ENCODE peak calls at places on chromosomes 4 and X, in ten cellular contexts. One of them, this sample, is unnamed.
A peak's percentile ranks its signal among the peaks of the same experiment; 100 is the strongest.

GRCh38 chr4:18234108-18234507 is 212.6 kb upstream of the LCORL start:
- DNase-seq in AG09309: no peak
- DNase-seq in A549: no peak
- DNase-seq in fibroblast of lung: no peak
- DNase-seq in stomach: no peak
- DNase-seq in heart left ventricle: no peak
- DNase-seq in fibroblast of the aortic adventitia: no peak
- DNase-seq in tibial nerve: no peak
- DNase-seq in CD8-positive, alpha-beta T cell: no peak
- DNase-seq in foreskin fibroblast: no peak
- DNase-seq in this sample: no peak

GRCh38 chr4:2497931-2498330 is 29.0 kb downstream of the RNF4 start:
- DNase-seq in AG09309: no peak
- DNase-seq in A549: no peak
- DNase-seq in fibroblast of lung: no peak
- DNase-seq in stomach: no peak
- DNase-seq in heart left ventricle: no peak
- DNase-seq in fibroblast of the aortic adventitia: no peak
- DNase-seq in tibial nerve: peak; percentile 16
- DNase-seq in CD8-positive, alpha-beta T cell: no peak
- DNase-seq in foreskin fibroblast: no peak
- DNase-seq in this sample: no peak

GRCh38 chrX:111164728-111165127 is 68.7 kb downstream of the PAK3 start:
- DNase-seq in AG09309: no peak
- DNase-seq in A549: peak; percentile 8
- DNase-seq in fibroblast of lung: no peak
- DNase-seq in stomach: no peak
- DNase-seq in heart left ventricle: no peak
- DNase-seq in fibroblast of the aortic adventitia: peak; percentile 4
- DNase-seq in tibial nerve: no peak
- DNase-seq in CD8-positive, alpha-beta T cell: no peak
- DNase-seq in foreskin fibroblast: peak; percentile 0
- DNase-seq in this sample: no peak

GRCh38 chrX:23819385-23820234 is 36.6 kb downstream of the SAT1 start:
- DNase-seq in AG09309: no peak
- DNase-seq in A549: no peak
- DNase-seq in fibroblast of lung: no peak
- DNase-seq in stomach: no peak
- DNase-seq in heart left ventricle: no peak
- DNase-seq in fibroblast of the aortic adventitia: peak; percentile 28
- DNase-seq in tibial nerve: no peak
- DNase-seq in CD8-positive, alpha-beta T cell: no peak
- DNase-seq in foreskin fibroblast: no peak
- DNase-seq in this sample: no peak

GRCh38 chrX:132463411-132463810 is 25.4 kb downstream of the MBNL3 start:
- DNase-seq in AG09309: no peak
- DNase-seq in A549: peak; percentile 39
- DNase-seq in fibroblast of lung: peak; percentile 24
- DNase-seq in stomach: no peak
- DNase-seq in heart left ventricle: no peak
- DNase-seq in fibroblast of the aortic adventitia: peak; percentile 7
- DNase-seq in tibial nerve: no peak
- DNase-seq in CD8-positive, alpha-beta T cell: no peak
- DNase-seq in foreskin fibroblast: no peak
- DNase-seq in this sample: no peak

GRCh38 chr4:21507439-21507838 is 441.1 kb downstream of the KCNIP4 start:
- DNase-seq in AG09309: peak; percentile 1
- DNase-seq in A549: peak; percentile 6
- DNase-seq in fibroblast of lung: peak; percentile 47
- DNase-seq in stomach: no peak
- DNase-seq in heart left ventricle: no peak
- DNase-seq in fibroblast of the aortic adventitia: peak; percentile 53
- DNase-seq in tibial nerve: no peak
- DNase-seq in CD8-positive, alpha-beta T cell: no peak
- DNase-seq in foreskin fibroblast: peak; percentile 21
- DNase-seq in this sample: no peak

GRCh38 chr4:8819019-8819418 is 52.6 kb downstream of the HMX1 start:
- DNase-seq in AG09309: no peak
- DNase-seq in A549: no peak
- DNase-seq in fibroblast of lung: no peak
- DNase-seq in stomach: no peak
- DNase-seq in heart left ventricle: peak; percentile 1
- DNase-seq in fibroblast of the aortic adventitia: no peak
- DNase-seq in tibial nerve: no peak
- DNase-seq in CD8-positive, alpha-beta T cell: no peak
- DNase-seq in foreskin fibroblast: no peak
- DNase-seq in this sample: no peak

GRCh38 chr4:78653655-78654054 is 102.1 kb downstream of the ANXA3 start:
- DNase-seq in AG09309: no peak
- DNase-seq in A549: no peak
- DNase-seq in fibroblast of lung: peak; percentile 25
- DNase-seq in stomach: no peak
- DNase-seq in heart left ventricle: no peak
- DNase-seq in fibroblast of the aortic adventitia: peak; percentile 60
- DNase-seq in tibial nerve: no peak
- DNase-seq in CD8-positive, alpha-beta T cell: no peak
- DNase-seq in foreskin fibroblast: peak; percentile 59
- DNase-seq in this sample: no peak

GRCh38 chr4:121150486-121150885 is 13.6 kb downstream of the TNIP3 start:
- DNase-seq in AG09309: no peak
- DNase-seq in A549: no peak
- DNase-seq in fibroblast of lung: no peak
- DNase-seq in stomach: no peak
- DNase-seq in heart left ventricle: no peak
- DNase-seq in fibroblast of the aortic adventitia: no peak
- DNase-seq in tibial nerve: no peak
- DNase-seq in CD8-positive, alpha-beta T cell: no peak
- DNase-seq in foreskin fibroblast: no peak
- DNase-seq in this sample: no peak

GRCh38 chr4:142366821-142367220 is 479.3 kb downstream of the INPP4B start:
- DNase-seq in AG09309: no peak
- DNase-seq in A549: no peak
- DNase-seq in fibroblast of lung: peak; percentile 72
- DNase-seq in stomach: no peak
- DNase-seq in heart left ventricle: no peak
- DNase-seq in fibroblast of the aortic adventitia: peak; percentile 25
- DNase-seq in tibial nerve: no peak
- DNase-seq in CD8-positive, alpha-beta T cell: no peak
- DNase-seq in foreskin fibroblast: peak; percentile 79
- DNase-seq in this sample: no peak

GRCh38 chr4:47490550-47490949 is 5.5 kb downstream of the ATP10D start:
- DNase-seq in AG09309: no peak
- DNase-seq in A549: peak; percentile 38
- DNase-seq in fibroblast of lung: peak; percentile 35
- DNase-seq in stomach: no peak
- DNase-seq in heart left ventricle: peak; percentile 22
- DNase-seq in fibroblast of the aortic adventitia: peak; percentile 40
- DNase-seq in tibial nerve: no peak
- DNase-seq in CD8-positive, alpha-beta T cell: no peak
- DNase-seq in foreskin fibroblast: peak; percentile 22
- DNase-seq in this sample: no peak

GRCh38 chr4:8710946-8711345 is 118.4 kb downstream of the CPZ start:
- DNase-seq in AG09309: no peak
- DNase-seq in A549: no peak
- DNase-seq in fibroblast of lung: no peak
- DNase-seq in stomach: no peak
- DNase-seq in heart left ventricle: no peak
- DNase-seq in fibroblast of the aortic adventitia: no peak
- DNase-seq in tibial nerve: no peak
- DNase-seq in CD8-positive, alpha-beta T cell: no peak
- DNase-seq in foreskin fibroblast: no peak
- DNase-seq in this sample: no peak

GRCh38 chr4:25449270-25449669 is 72.2 kb downstream of the ANAPC4 start:
- DNase-seq in AG09309: no peak
- DNase-seq in A549: no peak
- DNase-seq in fibroblast of lung: no peak
- DNase-seq in stomach: no peak
- DNase-seq in heart left ventricle: no peak
- DNase-seq in fibroblast of the aortic adventitia: no peak
- DNase-seq in tibial nerve: no peak
- DNase-seq in CD8-positive, alpha-beta T cell: no peak
- DNase-seq in foreskin fibroblast: peak; percentile 11
- DNase-seq in this sample: no peak

GRCh38 chrX:150575415-150575814 is 7.0 kb downstream of the MTM1 start:
- DNase-seq in AG09309: no peak
- DNase-seq in A549: peak; percentile 36
- DNase-seq in fibroblast of lung: peak; percentile 12
- DNase-seq in stomach: no peak
- DNase-seq in heart left ventricle: no peak
- DNase-seq in fibroblast of the aortic adventitia: peak; percentile 49
- DNase-seq in tibial nerve: no peak
- DNase-seq in CD8-positive, alpha-beta T cell: no peak
- DNase-seq in foreskin fibroblast: peak; percentile 60
- DNase-seq in this sample: no peak
- H3K4me3 ChIP-seq in AG09309: no peak overlapping the region
- H3K4me3 ChIP-seq in A549: no peak overlapping the region
- H3K4me3 ChIP-seq in fibroblast of lung: no peak overlapping the region
- H3K4me3 ChIP-seq in stomach: no peak overlapping the region
- H3K4me3 ChIP-seq in heart left ventricle: no peak overlapping the region
- H3K4me3 ChIP-seq in fibroblast of the aortic adventitia: no peak overlapping the region
- H3K4me3 ChIP-seq in tibial nerve: no peak overlapping the region
- H3K4me3 ChIP-seq in CD8-positive, alpha-beta T cell: peak overlapping the region; percentile 33
- H3K4me3 ChIP-seq in foreskin fibroblast: no peak overlapping the region
- H3K4me3 ChIP-seq in this sample: no peak overlapping the region

GRCh38 chrX:96182366-96182765 is 502.3 kb upstream of the DIAPH2 start:
- DNase-seq in AG09309: no peak
- DNase-seq in A549: peak; percentile 33
- DNase-seq in fibroblast of lung: peak; percentile 75
- DNase-seq in stomach: no peak
- DNase-seq in heart left ventricle: no peak
- DNase-seq in fibroblast of the aortic adventitia: peak; percentile 33
- DNase-seq in tibial nerve: no peak
- DNase-seq in CD8-positive, alpha-beta T cell: no peak
- DNase-seq in foreskin fibroblast: peak; percentile 16
- DNase-seq in this sample: no peak
- TF ChIP-seq CTCF in AG09309: peak; percentile 21
- TF ChIP-seq CTCF in A549: no peak
- TF ChIP-seq CTCF in fibroblast of lung: peak; percentile 32
- TF ChIP-seq CTCF in stomach: no peak
- TF ChIP-seq CTCF in heart left ventricle: no peak
- TF ChIP-seq CTCF in fibroblast of the aortic adventitia: peak; percentile 55
- TF ChIP-seq CTCF in tibial nerve: peak; percentile 30
- TF ChIP-seq CTCF in CD8-positive, alpha-beta T cell: no peak
- TF ChIP-seq CTCF in foreskin fibroblast: no peak
- TF ChIP-seq CTCF in this sample: peak; percentile 8

DNA sequence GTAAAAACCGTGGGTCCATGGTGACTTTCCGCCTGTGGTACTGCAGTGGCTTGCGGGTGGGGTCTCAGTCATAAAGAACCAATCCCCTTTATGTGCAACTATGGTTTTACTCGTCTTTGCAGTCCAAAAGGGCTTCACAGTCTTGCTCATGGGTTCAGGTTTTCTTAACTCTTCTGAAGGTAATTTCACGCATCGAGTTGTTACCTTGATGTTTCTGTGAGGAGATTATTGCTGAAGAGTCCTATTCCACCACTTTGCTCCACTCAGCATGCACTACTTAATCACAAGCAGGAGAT is 41.5 kb downstream of the F8 start:
- DNase-seq in AG09309: no peak
- DNase-seq in A549: no peak
- DNase-seq in fibroblast of lung: no peak
- DNase-seq in stomach: no peak
- DNase-seq in heart left ventricle: no peak
- DNase-seq in fibroblast of the aortic adventitia: no peak
- DNase-seq in tibial nerve: no peak
- DNase-seq in CD8-positive, alpha-beta T cell: no peak
- DNase-seq in foreskin fibroblast: no peak
- DNase-seq in this sample: no peak
- H3K4me3 ChIP-seq in AG09309: no peak overlapping the region
- H3K4me3 ChIP-seq in A549: peak overlapping the region; percentile 35
- H3K4me3 ChIP-seq in fibroblast of lung: no peak overlapping the region
- H3K4me3 ChIP-seq in stomach: no peak overlapping the region
- H3K4me3 ChIP-seq in heart left ventricle: no peak overlapping the region
- H3K4me3 ChIP-seq in fibroblast of the aortic adventitia: no peak overlapping the region
- H3K4me3 ChIP-seq in tibial nerve: peak overlapping the region; percentile 40
- H3K4me3 ChIP-seq in CD8-positive, alpha-beta T cell: peak overlapping the region; percentile 46
- H3K4me3 ChIP-seq in foreskin fibroblast: peak overlapping the region; percentile 44
- H3K4me3 ChIP-seq in this sample: no peak overlapping the region

GRCh38 chr4:84582302-84582987 is 482 bp upstream of the CDS1 start:
- DNase-seq in AG09309: no peak
- DNase-seq in A549: peak; percentile 68
- DNase-seq in fibroblast of lung: peak; percentile 48
- DNase-seq in stomach: peak; percentile 97
- DNase-seq in heart left ventricle: peak; percentile 76
- DNase-seq in fibroblast of the aortic adventitia: peak; percentile 33
- DNase-seq in tibial nerve: peak; percentile 71
- DNase-seq in CD8-positive, alpha-beta T cell: peak; percentile 75
- DNase-seq in foreskin fibroblast: peak; percentile 67
- DNase-seq in this sample: no peak

GRCh38 chr4:84582988-84583870 is at the start of gene CDS1:
- DNase-seq in AG09309: no peak
- DNase-seq in A549: no peak
- DNase-seq in fibroblast of lung: no peak
- DNase-seq in stomach: peak; percentile 77
- DNase-seq in heart left ventricle: peak; percentile 16
- DNase-seq in fibroblast of the aortic adventitia: no peak
- DNase-seq in tibial nerve: no peak
- DNase-seq in CD8-positive, alpha-beta T cell: no peak
- DNase-seq in foreskin fibroblast: peak; percentile 32
- DNase-seq in this sample: no peak

GRCh38 chr4:84585276-84585675 is 2.3 kb downstream of the CDS1 start:
- DNase-seq in AG09309: no peak
- DNase-seq in A549: no peak
- DNase-seq in fibroblast of lung: no peak
- DNase-seq in stomach: no peak
- DNase-seq in heart left ventricle: no peak
- DNase-seq in fibroblast of the aortic adventitia: no peak
- DNase-seq in tibial nerve: no peak
- DNase-seq in CD8-positive, alpha-beta T cell: no peak
- DNase-seq in foreskin fibroblast: no peak
- DNase-seq in this sample: no peak

GRCh38 chr4:84579410-84579791 is 3.5 kb upstream of the CDS1 start:
- DNase-seq in AG09309: no peak
- DNase-seq in A549: no peak
- DNase-seq in fibroblast of lung: no peak
- DNase-seq in stomach: no peak
- DNase-seq in heart left ventricle: no peak
- DNase-seq in fibroblast of the aortic adventitia: no peak
- DNase-seq in tibial nerve: no peak
- DNase-seq in CD8-positive, alpha-beta T cell: no peak
- DNase-seq in foreskin fibroblast: no peak
- DNase-seq in this sample: no peak

GRCh38 chr4:84583871-84584373 is 995 bp downstream of the CDS1 start:
- DNase-seq in AG09309: no peak
- DNase-seq in A549: no peak
- DNase-seq in fibroblast of lung: peak; percentile 5
- DNase-seq in stomach: no peak
- DNase-seq in heart left ventricle: no peak
- DNase-seq in fibroblast of the aortic adventitia: no peak
- DNase-seq in tibial nerve: no peak
- DNase-seq in CD8-positive, alpha-beta T cell: no peak
- DNase-seq in foreskin fibroblast: peak; percentile 37
- DNase-seq in this sample: no peak
- TF ChIP-seq CTCF in AG09309: no peak
- TF ChIP-seq CTCF in A549: no peak
- TF ChIP-seq CTCF in fibroblast of lung: no peak
- TF ChIP-seq CTCF in stomach: no peak
- TF ChIP-seq CTCF in heart left ventricle: no peak
- TF ChIP-seq CTCF in fibroblast of the aortic adventitia: no peak
- TF ChIP-seq CTCF in tibial nerve: no peak
- TF ChIP-seq CTCF in CD8-positive, alpha-beta T cell: peak; percentile 23
- TF ChIP-seq CTCF in foreskin fibroblast: no peak
- TF ChIP-seq CTCF in this sample: no peak

GRCh38 chrX:13059676-13060499 is 15.5 kb upstream of the FAM9C start:
- DNase-seq in AG09309: no peak
- DNase-seq in A549: peak; percentile 88
- DNase-seq in fibroblast of lung: peak; percentile 70
- DNase-seq in stomach: no peak
- DNase-seq in heart left ventricle: no peak
- DNase-seq in fibroblast of the aortic adventitia: peak; percentile 69
- DNase-seq in tibial nerve: no peak
- DNase-seq in CD8-positive, alpha-beta T cell: no peak
- DNase-seq in foreskin fibroblast: peak; percentile 83
- DNase-seq in this sample: peak; percentile 17
- H3K4me3 ChIP-seq in AG09309: no peak overlapping the region
- H3K4me3 ChIP-seq in A549: no peak overlapping the region
- H3K4me3 ChIP-seq in fibroblast of lung: no peak overlapping the region
- H3K4me3 ChIP-seq in stomach: no peak overlapping the region
- H3K4me3 ChIP-seq in heart left ventricle: no peak overlapping the region
- H3K4me3 ChIP-seq in fibroblast of the aortic adventitia: no peak overlapping the region
- H3K4me3 ChIP-seq in tibial nerve: no peak overlapping the region
- H3K4me3 ChIP-seq in CD8-positive, alpha-beta T cell: no peak overlapping the region
- H3K4me3 ChIP-seq in foreskin fibroblast: no peak overlapping the region
- H3K4me3 ChIP-seq in this sample: no peak overlapping the region

This sample was measured in BJ.